ENCODE peak calls at places on chromosomes 3 and 15, in seven cellular contexts. S, J, K, Y, X, B and G are unnamed samples.

GRCh38 chr3:197216169-197216860 is 82.1 kb downstream of the DLG1 start:
- DNase-seq in S (peak), J (no peak), K (peak), Y (no peak), X (no peak), B (no peak), G (no peak)

GRCh38 chr15:73965730-73966103 is 26.4 kb downstream of the STOML1 start:
- DNase-seq in S (no peak), J (peak), K (no peak), Y (no peak), X (no peak), B (no peak), G (no peak)

GRCh38 chr3:123713211-123713610 is 128.4 kb upstream of the HACD2 start:
- DNase-seq in S (no peak), J (no peak), K (no peak), Y (no peak), X (no peak), B (no peak), G (no peak)

GRCh38 chr15:88704791-88705768 is 66.3 kb downstream of the ISG20 start:
- DNase-seq in S (no peak), J (no peak), K (no peak), Y (no peak), X (peak), B (no peak), G (peak)

GRCh38 chr15:90855139-90855538 is 13.2 kb upstream of the FURIN start:
- DNase-seq in S (no peak), J (no peak), K (no peak), Y (no peak), X (no peak), B (no peak), G (no peak)

GRCh38 chr15:77347197-77347596 is 72.7 kb downstream of the PEAK1 start:
- DNase-seq in S (no peak), J (no peak), K (no peak), Y (no peak), X (no peak), B (no peak), G (no peak)

GRCh38 chr15:98983333-98983732 is 24.3 kb downstream of the PGPEP1L start:
- DNase-seq in S (peak), J (no peak), K (peak), Y (peak), X (peak), B (peak), G (peak)

GRCh38 chr3:152038491-152038890 is 165.0 kb downstream of the SUCNR1 start:
- DNase-seq in S (no peak), J (no peak), K (no peak), Y (no peak), X (no peak), B (no peak), G (no peak)

GRCh38 chr3:106423321-106424225 is 554.8 kb upstream of the CBLB start:
- DNase-seq in S (no peak), J (no peak), K (no peak), Y (no peak), X (no peak), B (no peak), G (no peak)

GRCh38 chr3:156201411-156202405 is 81.3 kb downstream of the KCNAB1 start:
- DNase-seq in S (no peak), J (no peak), K (no peak), Y (no peak), X (no peak), B (no peak), G (no peak)

GRCh38 chr3:40821316-40821715 is 296.6 kb downstream of the ZNF621 start:
- DNase-seq in S (no peak), J (no peak), K (no peak), Y (no peak), X (no peak), B (no peak), G (no peak)

GRCh38 chr3:72536206-72536887 is 311.9 kb downstream of the SHQ1 start:
- DNase-seq in S (no peak), J (no peak), K (no peak), Y (no peak), X (no peak), B (no peak), G (no peak)

GRCh38 chr3:177385186-177385585 is 187.9 kb upstream of the TBL1XR1 start:
- DNase-seq in S (no peak), J (no peak), K (no peak), Y (no peak), X (no peak), B (no peak), G (no peak)

GRCh38 chr3:23650371-23651140 is 155.2 kb upstream of the UBE2E1 start:
- DNase-seq in S (peak), J (peak), K (peak), Y (peak), X (no peak), B (peak), G (no peak)

GRCh38 chr3:167895684-167896083 is 160.2 kb downstream of the SERPINI1 start:
- DNase-seq in S (no peak), J (no peak), K (no peak), Y (no peak), X (no peak), B (no peak), G (no peak)

GRCh38 chr3:127759826-127760225 is 62.5 kb downstream of the MGLL start:
- DNase-seq in S (no peak), J (no peak), K (no peak), Y (no peak), X (no peak), B (no peak), G (no peak)

GRCh38 chr3:120172070-120172469 is 77.8 kb upstream of the GSK3B start:
- DNase-seq in S (no peak), J (no peak), K (no peak), Y (no peak), X (no peak), B (no peak), G (no peak)

GRCh38 chr3:58306662-58307286 is 454 bp downstream of the HTD2 start:
- DNase-seq in S (no peak), J (peak), K (peak), Y (peak), X (no peak), B (no peak), G (no peak)

GRCh38 chr3:66938338-66938963 is 59.7 kb upstream of the KBTBD8 start:
- DNase-seq in S (peak), J (peak), K (peak), Y (peak), X (peak), B (peak), G (no peak)

GRCh38 chr3:145952541-145952940 is 208.4 kb downstream of the PLOD2 start:
- DNase-seq in S (peak), J (no peak), K (peak), Y (no peak), X (no peak), B (peak), G (no peak)

GRCh38 chr3:38616111-38616510 is 33.4 kb downstream of the SCN5A start:
- DNase-seq in S (no peak), J (no peak), K (no peak), Y (no peak), X (no peak), B (no peak), G (no peak)

GRCh38 chr15:52329980-52330379 is 34.4 kb upstream of the MYO5C start:
- DNase-seq in S (no peak), J (no peak), K (no peak), Y (no peak), X (no peak), B (no peak), G (no peak)

GRCh38 chr3:12545473-12545791 is at the start of gene MKRN2OS:
- DNase-seq in S (no peak), J (no peak), K (no peak), Y (no peak), X (peak), B (no peak), G (no peak)

GRCh38 chr3:4503050-4503449 is 9.9 kb downstream of the ITPR1 start:
- DNase-seq in S (no peak), J (no peak), K (no peak), Y (no peak), X (no peak), B (no peak), G (no peak)

GRCh38 chr3:11654166-11654565 is 10.5 kb upstream of the VGLL4 start:
- DNase-seq in S (no peak), J (no peak), K (no peak), Y (no peak), X (no peak), B (no peak), G (no peak)

GRCh38 chr3:32421991-32422859 is 30.6 kb downstream of the CMTM7 start:
- DNase-seq in S (no peak), J (peak), K (peak), Y (peak), X (peak), B (no peak), G (peak)

GRCh38 chr15:35293353-35294130 is 208.4 kb upstream of the NANOGP8 start:
- DNase-seq in S (no peak), J (no peak), K (peak), Y (peak), X (no peak), B (no peak), G (no peak)

GRCh38 chr3:186331043-186331442 is 31.0 kb downstream of the DGKG start:
- DNase-seq in S (no peak), J (no peak), K (no peak), Y (no peak), X (no peak), B (no peak), G (no peak)

GRCh38 chr3:52428151-52429005 is 16.5 kb downstream of the SEMA3G start:
- DNase-seq in S (no peak), J (peak), K (peak), Y (peak), X (peak), B (peak), G (peak)

GRCh38 chr15:84648539-84648938 is 5.5 kb downstream of the WDR73 start:
- DNase-seq in S (no peak), J (no peak), K (no peak), Y (no peak), X (no peak), B (no peak), G (no peak)